ENCODE peak calls at places on chromosomes 6 and 20, in four cellular contexts. I is K562, C is HCT116, G is endothelial cell of umbilical vein. A is an unnamed sample.

GRCh38 chr20:49595811-49596545 is 28.0 kb upstream of the PTGIS start:
- DNase-seq in G (peak; percentile 44), C (no peak), I (no peak), A (peak; percentile 93)

GRCh38 chr6:447381-448165 is 56.0 kb downstream of the IRF4 start:
- DNase-seq in G (no peak), C (no peak), I (no peak), A (no peak)

GRCh38 chr6:43014434-43014909 is 423 bp downstream of the KLHDC3 start:
- DNase-seq in I (no peak), C (no peak), G (peak; percentile 44), A (no peak)

GRCh38 chr6:9208956-9209355 is 773.6 kb upstream of the SLC35B3 start:
- DNase-seq in G (no peak), C (no peak), I (no peak), A (no peak)

GRCh38 chr6:116535109-116535508 is 10.4 kb downstream of the TRAPPC3L start:
- DNase-seq in G (no peak), I (no peak), C (no peak), A (no peak)

GRCh38 chr20:32004963-32005362 is 5.3 kb upstream of the CCM2L start:
- DNase-seq in C (peak; percentile 13), I (peak; percentile 26), G (no peak), A (peak; percentile 52)

GRCh38 chr6:22828179-22829062 is 259.1 kb downstream of the HDGFL1 start:
- DNase-seq in G (peak; percentile 99), I (no peak), C (peak; percentile 53), A (peak; percentile 20)

GRCh38 chr6:119310486-119311036 is 39.0 kb downstream of the MAN1A1 start:
- DNase-seq in I (no peak), G (peak; percentile 62), C (no peak), A (no peak)

GRCh38 chr20:57260959-57261357 is 5.5 kb downstream of the BMP7 start:
- DNase-seq in C (no peak), G (no peak), I (no peak), A (no peak)

GRCh38 chr20:61127311-61128044 is 124.6 kb upstream of the CDH4 start:
- DNase-seq in C (no peak), G (no peak), I (no peak), A (no peak)

GRCh38 chr6:157185171-157185570 is 138.1 kb downstream of the TMEM242 start:
- DNase-seq in G (no peak), C (no peak), I (no peak), A (no peak)

GRCh38 chr6:21022343-21023107 is 488.3 kb downstream of the CDKAL1 start:
- DNase-seq in G (peak; percentile 92), I (peak; percentile 8), C (peak; percentile 85), A (no peak)

DNA sequence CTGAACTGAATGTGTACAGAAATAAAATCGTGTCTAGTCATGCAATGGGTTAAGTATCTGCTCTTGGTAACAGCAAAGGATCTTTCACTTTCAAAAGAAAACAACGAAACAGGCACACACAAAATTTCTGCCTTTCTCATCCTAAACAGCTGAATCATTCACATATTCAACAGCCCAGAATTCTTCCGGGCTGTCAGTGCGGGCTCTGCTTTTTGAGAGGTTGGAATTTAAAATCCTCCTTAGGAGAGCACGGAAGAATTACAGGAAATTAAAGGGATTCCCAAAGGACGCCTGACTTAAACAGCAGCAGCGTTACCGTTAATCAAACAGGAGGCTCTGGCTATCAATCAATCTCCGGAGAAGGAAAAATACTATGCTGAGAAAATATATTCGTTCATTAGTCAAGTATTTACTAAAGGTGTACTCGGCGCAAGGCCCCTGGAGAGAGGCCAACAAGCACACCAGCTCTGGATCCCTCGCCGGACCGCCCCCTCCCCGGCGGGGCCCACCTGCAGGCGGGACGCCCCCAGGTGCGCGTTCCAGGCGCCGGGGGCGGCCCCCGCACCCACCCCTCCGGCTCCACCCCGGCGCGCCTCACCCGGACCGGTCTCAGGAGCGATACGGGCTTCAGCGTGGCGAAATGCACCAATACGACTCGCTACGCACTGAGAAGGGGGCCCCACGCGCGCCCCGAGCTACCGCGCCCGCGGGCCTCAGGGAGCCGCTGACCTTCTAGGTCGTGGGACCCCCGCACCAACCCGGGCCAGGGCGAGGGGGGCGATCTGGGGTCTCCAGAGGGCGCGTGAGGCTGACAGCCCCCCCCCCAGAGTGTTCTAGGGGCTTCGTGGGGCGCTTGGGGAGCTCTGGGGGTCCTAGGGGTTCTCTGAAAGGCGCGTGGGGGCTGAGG is 1.0 kb downstream of the NAPB start:
- DNase-seq in I (peak; percentile 36), C (no peak), G (peak; percentile 55), A (peak; percentile 49)
- TF ChIP-seq POLR2A in I (no peak), C (no peak), G (no peak), A (no peak)

GRCh38 chr20:63702751-63703470 is 4.9 kb downstream of the ARFRP1 start:
- DNase-seq in I (peak; percentile 3), C (no peak), G (no peak), A (peak; percentile 9)
- TF ChIP-seq MAX in I (no peak), C (no peak), G (no peak), A (no peak)

GRCh38 chr6:79231101-79231500 is 3.4 kb downstream of the HMGN3 start:
- DNase-seq in C (no peak), I (no peak), G (peak; percentile 73), A (no peak)

GRCh38 chr6:79233611-79234149 is 802 bp downstream of the HMGN3 start:
- DNase-seq in G (peak; percentile 91), C (peak; percentile 77), I (peak; percentile 77), A (peak; percentile 94)

GRCh38 chr6:79230149-79230548 is 4.3 kb downstream of the HMGN3 start:
- DNase-seq in C (no peak), G (no peak), I (no peak), A (no peak)

GRCh38 chr6:79232696-79233462 is 1.6 kb downstream of the HMGN3 start:
- DNase-seq in I (no peak), C (no peak), G (no peak), A (peak; percentile 8)

GRCh38 chr6:79234150-79235022 is at the start of gene HMGN3:
- DNase-seq in I (peak; percentile 89), C (peak; percentile 87), G (peak; percentile 96), A (peak; percentile 97)
- TF ChIP-seq POLR2A in I (peak; percentile 67), C (peak; percentile 52), G (peak; percentile 51), A (peak; percentile 89)

GRCh38 chr6:133046576-133046975 is 194.6 kb upstream of the EYA4 start:
- DNase-seq in C (no peak), I (no peak), G (no peak), A (no peak)

GRCh38 chr6:133042550-133043120 is 198.5 kb upstream of the EYA4 start:
- DNase-seq in I (no peak), C (no peak), G (no peak), A (no peak)

GRCh38 chr6:133047706-133048105 is 193.5 kb upstream of the EYA4 start:
- DNase-seq in C (no peak), G (no peak), I (no peak), A (no peak)

GRCh38 chr6:133051264-133051663 is 189.9 kb upstream of the EYA4 start:
- DNase-seq in I (no peak), G (no peak), C (no peak), A (no peak)

GRCh38 chr6:133047065-133047665 is 194.0 kb upstream of the EYA4 start:
- DNase-seq in I (no peak), C (no peak), G (no peak), A (no peak)
- TF ChIP-seq MAX in I (no peak), C (no peak), G (no peak), A (no peak)

GRCh38 chr6:166956444-166957086 is at the start of gene RNASET2:
- DNase-seq in G (peak; percentile 91), I (peak; percentile 96), C (peak; percentile 64), A (peak; percentile 95)
- TF ChIP-seq POLR2A in G (peak; percentile 20), I (peak; percentile 63), C (peak; percentile 62), A (peak; percentile 81)

A was measured in NB4.